ENCODE peak calls at places on chromosomes 2 and 18, in four cellular contexts. V is AG09319, Q is amniotic epithelial cell, H is T-helper 1 cell. Y is an unnamed sample.

GRCh38 chr2:194333091-194333490 is 1323.9 kb upstream of the SLC39A10 start:
- DNase-seq in V (no peak), Q (no peak), H (no peak), Y (no peak)

GRCh38 chr2:66456183-66457041 is 21.5 kb downstream of the MEIS1 start:
- DNase-seq in V (no peak), Q (peak; percentile 45), H (no peak), Y (no peak)

GRCh38 chr18:59881728-59882685 is 17.8 kb upstream of the PMAIP1 start:
- DNase-seq in V (no peak), Q (peak; percentile 78), H (no peak), Y (no peak)

GRCh38 chr2:12842917-12843316 is 126.2 kb downstream of the TRIB2 start:
- DNase-seq in V (no peak), Q (no peak), H (no peak), Y (no peak)

GRCh38 chr18:48781041-48781989 is 169.4 kb downstream of the SMAD7 start:
- DNase-seq in V (no peak), Q (peak; percentile 87), H (no peak), Y (no peak)

GRCh38 chr2:148645135-148645924 is 779 bp downstream of the EPC2 start:
- DNase-seq in V (peak; percentile 76), Q (peak; percentile 91), H (peak; percentile 90), Y (peak; percentile 98)

GRCh38 chr2:13682878-13683277 is 949.6 kb upstream of the LRATD1 start:
- DNase-seq in V (no peak), Q (no peak), H (no peak), Y (no peak)

GRCh38 chr2:18934886-18935285 is 345.5 kb upstream of the NT5C1B start:
- DNase-seq in V (no peak), Q (no peak), H (no peak), Y (no peak)

GRCh38 chr18:54775686-54776085 is 52.6 kb upstream of the RAB27B start:
- DNase-seq in V (no peak), Q (peak; percentile 87), H (no peak), Y (no peak)

GRCh38 chr2:240813231-240813921 is 6.6 kb downstream of the KIF1A start:
- DNase-seq in V (no peak), Q (no peak), H (no peak), Y (peak; percentile 4)

GRCh38 chr2:108074150-108074549 is 87.8 kb downstream of the SLC5A7 start:
- DNase-seq in V (no peak), Q (no peak), H (no peak), Y (no peak)

GRCh38 chr2:19863303-19864041 is 38.3 kb downstream of the TTC32 start:
- DNase-seq in V (no peak), Q (peak; percentile 31), H (peak; percentile 47), Y (peak; percentile 51)

GRCh38 chr2:236536727-236537398 is 32.8 kb upstream of the ACKR3 start:
- DNase-seq in V (no peak), Q (no peak), H (peak; percentile 25), Y (peak; percentile 55)

GRCh38 chr2:98894331-98895000 is 41.6 kb downstream of the CRACDL start:
- DNase-seq in V (no peak), Q (no peak), H (no peak), Y (no peak)

Y was measured in CD8-positive, alpha-beta T cell.